ENCODE peak calls at places on chromosomes 7 and 10, in ten cellular contexts. One of them, this sample, is unnamed.

GRCh38 chr7:77315102-77315501 is 101.0 kb downstream of the GSAP start:
- DNase-seq in WERI-Rb-1: no peak
- DNase-seq in activated CD4-positive, alpha-beta T cell treated with anti-CD3 and anti-CD28 coated beads, Interleukin-2, amount 50 U/mL, for 24 hours: no peak
- DNase-seq in epithelial cell of esophagus: no peak
- DNase-seq in pons: no peak
- DNase-seq in stromal cell of bone marrow: no peak
- DNase-seq in HEK293T: no peak
- DNase-seq in non-pigmented ciliary epithelial cell: no peak
- DNase-seq in HT1080: no peak
- DNase-seq in NCI-H1417: no peak
- DNase-seq in this sample: no peak

GRCh38 chr10:132062641-132063390 is 2.9 kb upstream of the JAKMIP3 start:
- DNase-seq in epithelial cell of esophagus: no peak
- DNase-seq in NCI-H1417: no peak
- DNase-seq in WERI-Rb-1: no peak
- DNase-seq in activated CD4-positive, alpha-beta T cell treated with anti-CD3 and anti-CD28 coated beads, Interleukin-2, amount 50 U/mL, for 24 hours: no peak
- DNase-seq in HT1080: no peak
- DNase-seq in non-pigmented ciliary epithelial cell: no peak
- DNase-seq in HEK293T: no peak
- DNase-seq in pons: no peak
- DNase-seq in stromal cell of bone marrow: no peak
- DNase-seq in this sample: no peak

GRCh38 chr7:30841025-30841735 is 70.0 kb downstream of the MINDY4 start:
- DNase-seq in epithelial cell of esophagus: no peak
- DNase-seq in HEK293T: no peak
- DNase-seq in NCI-H1417: no peak
- DNase-seq in non-pigmented ciliary epithelial cell: no peak
- DNase-seq in WERI-Rb-1: no peak
- DNase-seq in stromal cell of bone marrow: no peak
- DNase-seq in pons: no peak
- DNase-seq in HT1080: no peak
- DNase-seq in activated CD4-positive, alpha-beta T cell treated with anti-CD3 and anti-CD28 coated beads, Interleukin-2, amount 50 U/mL, for 24 hours: no peak
- DNase-seq in this sample: no peak

GRCh38 chr7:94974436-94974835 is 67.0 kb downstream of the PPP1R9A start:
- DNase-seq in activated CD4-positive, alpha-beta T cell treated with anti-CD3 and anti-CD28 coated beads, Interleukin-2, amount 50 U/mL, for 24 hours: no peak
- DNase-seq in non-pigmented ciliary epithelial cell: no peak
- DNase-seq in WERI-Rb-1: no peak
- DNase-seq in pons: no peak
- DNase-seq in HT1080: no peak
- DNase-seq in epithelial cell of esophagus: no peak
- DNase-seq in HEK293T: no peak
- DNase-seq in NCI-H1417: no peak
- DNase-seq in stromal cell of bone marrow: no peak
- DNase-seq in this sample: no peak

GRCh38 chr10:30029890-30030261 is 29.5 kb downstream of the JCAD start:
- DNase-seq in non-pigmented ciliary epithelial cell: no peak
- DNase-seq in NCI-H1417: no peak
- DNase-seq in epithelial cell of esophagus: no peak
- DNase-seq in stromal cell of bone marrow: no peak
- DNase-seq in pons: no peak
- DNase-seq in WERI-Rb-1: no peak
- DNase-seq in activated CD4-positive, alpha-beta T cell treated with anti-CD3 and anti-CD28 coated beads, Interleukin-2, amount 50 U/mL, for 24 hours: no peak
- DNase-seq in HEK293T: no peak
- DNase-seq in HT1080: no peak
- DNase-seq in this sample: no peak

GRCh38 chr7:51026341-51026740 is 243.6 kb upstream of the GRB10 start:
- DNase-seq in epithelial cell of esophagus: no peak
- DNase-seq in stromal cell of bone marrow: no peak
- DNase-seq in non-pigmented ciliary epithelial cell: no peak
- DNase-seq in HT1080: no peak
- DNase-seq in WERI-Rb-1: no peak
- DNase-seq in pons: no peak
- DNase-seq in HEK293T: no peak
- DNase-seq in activated CD4-positive, alpha-beta T cell treated with anti-CD3 and anti-CD28 coated beads, Interleukin-2, amount 50 U/mL, for 24 hours: no peak
- DNase-seq in NCI-H1417: no peak
- DNase-seq in this sample: no peak

GRCh38 chr7:111987115-111987826 is 218.9 kb downstream of the DOCK4 start:
- DNase-seq in non-pigmented ciliary epithelial cell: peak
- DNase-seq in NCI-H1417: no peak
- DNase-seq in activated CD4-positive, alpha-beta T cell treated with anti-CD3 and anti-CD28 coated beads, Interleukin-2, amount 50 U/mL, for 24 hours: no peak
- DNase-seq in WERI-Rb-1: no peak
- DNase-seq in pons: peak
- DNase-seq in stromal cell of bone marrow: peak
- DNase-seq in HT1080: peak
- DNase-seq in epithelial cell of esophagus: peak
- DNase-seq in HEK293T: no peak
- DNase-seq in this sample: no peak

GRCh38 chr10:112471878-112472487 is 25.0 kb downstream of the VTI1A start:
- DNase-seq in NCI-H1417: peak
- DNase-seq in HT1080: peak
- DNase-seq in HEK293T: peak
- DNase-seq in activated CD4-positive, alpha-beta T cell treated with anti-CD3 and anti-CD28 coated beads, Interleukin-2, amount 50 U/mL, for 24 hours: no peak
- DNase-seq in pons: peak
- DNase-seq in WERI-Rb-1: no peak
- DNase-seq in epithelial cell of esophagus: peak
- DNase-seq in stromal cell of bone marrow: peak
- DNase-seq in non-pigmented ciliary epithelial cell: no peak
- DNase-seq in this sample: peak

GRCh38 chr10:481636-482035 is 207.8 kb downstream of the DIP2C start:
- DNase-seq in WERI-Rb-1: no peak
- DNase-seq in epithelial cell of esophagus: no peak
- DNase-seq in pons: no peak
- DNase-seq in HT1080: no peak
- DNase-seq in activated CD4-positive, alpha-beta T cell treated with anti-CD3 and anti-CD28 coated beads, Interleukin-2, amount 50 U/mL, for 24 hours: no peak
- DNase-seq in HEK293T: no peak
- DNase-seq in stromal cell of bone marrow: no peak
- DNase-seq in non-pigmented ciliary epithelial cell: no peak
- DNase-seq in NCI-H1417: no peak
- DNase-seq in this sample: no peak

GRCh38 chr7:100865971-100866720 is 1.0 kb upstream of the TRIP6 start:
- DNase-seq in stromal cell of bone marrow: no peak
- DNase-seq in non-pigmented ciliary epithelial cell: no peak
- DNase-seq in NCI-H1417: no peak
- DNase-seq in WERI-Rb-1: no peak
- DNase-seq in epithelial cell of esophagus: peak
- DNase-seq in HT1080: peak
- DNase-seq in activated CD4-positive, alpha-beta T cell treated with anti-CD3 and anti-CD28 coated beads, Interleukin-2, amount 50 U/mL, for 24 hours: no peak
- DNase-seq in HEK293T: no peak
- DNase-seq in pons: peak
- DNase-seq in this sample: no peak

GRCh38 chr10:19014034-19014433 is 34.6 kb upstream of the MALRD1 start:
- DNase-seq in NCI-H1417: no peak
- DNase-seq in WERI-Rb-1: no peak
- DNase-seq in HEK293T: no peak
- DNase-seq in HT1080: peak
- DNase-seq in epithelial cell of esophagus: peak
- DNase-seq in non-pigmented ciliary epithelial cell: peak
- DNase-seq in pons: no peak
- DNase-seq in activated CD4-positive, alpha-beta T cell treated with anti-CD3 and anti-CD28 coated beads, Interleukin-2, amount 50 U/mL, for 24 hours: no peak
- DNase-seq in stromal cell of bone marrow: peak
- DNase-seq in this sample: no peak

GRCh38 chr10:35487336-35488034 is 117.7 kb upstream of the GJD4 start:
- DNase-seq in NCI-H1417: no peak
- DNase-seq in activated CD4-positive, alpha-beta T cell treated with anti-CD3 and anti-CD28 coated beads, Interleukin-2, amount 50 U/mL, for 24 hours: no peak
- DNase-seq in stromal cell of bone marrow: no peak
- DNase-seq in HT1080: no peak
- DNase-seq in WERI-Rb-1: no peak
- DNase-seq in epithelial cell of esophagus: no peak
- DNase-seq in non-pigmented ciliary epithelial cell: no peak
- DNase-seq in pons: no peak
- DNase-seq in HEK293T: no peak
- DNase-seq in this sample: no peak

GRCh38 chr10:78250313-78251040 is 216.8 kb downstream of the RPS24 start:
- DNase-seq in non-pigmented ciliary epithelial cell: no peak
- DNase-seq in epithelial cell of esophagus: no peak
- DNase-seq in activated CD4-positive, alpha-beta T cell treated with anti-CD3 and anti-CD28 coated beads, Interleukin-2, amount 50 U/mL, for 24 hours: no peak
- DNase-seq in WERI-Rb-1: no peak
- DNase-seq in stromal cell of bone marrow: no peak
- DNase-seq in NCI-H1417: peak
- DNase-seq in HEK293T: no peak
- DNase-seq in pons: peak
- DNase-seq in HT1080: no peak
- DNase-seq in this sample: no peak

GRCh38 chr10:117165557-117166419 is 27.7 kb upstream of the VAX1 start:
- DNase-seq in pons: peak
- DNase-seq in stromal cell of bone marrow: no peak
- DNase-seq in non-pigmented ciliary epithelial cell: no peak
- DNase-seq in NCI-H1417: no peak
- DNase-seq in WERI-Rb-1: peak
- DNase-seq in HEK293T: peak
- DNase-seq in HT1080: peak
- DNase-seq in activated CD4-positive, alpha-beta T cell treated with anti-CD3 and anti-CD28 coated beads, Interleukin-2, amount 50 U/mL, for 24 hours: no peak
- DNase-seq in epithelial cell of esophagus: peak
- DNase-seq in this sample: peak

GRCh38 chr7:42495251-42495650 is 258.2 kb upstream of the GLI3 start:
- DNase-seq in epithelial cell of esophagus: peak
- DNase-seq in pons: no peak
- DNase-seq in HEK293T: no peak
- DNase-seq in non-pigmented ciliary epithelial cell: no peak
- DNase-seq in stromal cell of bone marrow: no peak
- DNase-seq in HT1080: no peak
- DNase-seq in activated CD4-positive, alpha-beta T cell treated with anti-CD3 and anti-CD28 coated beads, Interleukin-2, amount 50 U/mL, for 24 hours: no peak
- DNase-seq in WERI-Rb-1: no peak
- DNase-seq in NCI-H1417: no peak
- DNase-seq in this sample: no peak

GRCh38 chr10:120953897-120954296 is 102.7 kb downstream of the WDR11 start:
- DNase-seq in pons: no peak
- DNase-seq in NCI-H1417: no peak
- DNase-seq in non-pigmented ciliary epithelial cell: no peak
- DNase-seq in WERI-Rb-1: no peak
- DNase-seq in activated CD4-positive, alpha-beta T cell treated with anti-CD3 and anti-CD28 coated beads, Interleukin-2, amount 50 U/mL, for 24 hours: no peak
- DNase-seq in stromal cell of bone marrow: no peak
- DNase-seq in epithelial cell of esophagus: peak
- DNase-seq in HT1080: peak
- DNase-seq in HEK293T: no peak
- DNase-seq in this sample: no peak

GRCh38 chr10:988667-989545 is 672 bp downstream of the GTPBP4 start:
- DNase-seq in non-pigmented ciliary epithelial cell: no peak
- DNase-seq in activated CD4-positive, alpha-beta T cell treated with anti-CD3 and anti-CD28 coated beads, Interleukin-2, amount 50 U/mL, for 24 hours: peak
- DNase-seq in stromal cell of bone marrow: no peak
- DNase-seq in epithelial cell of esophagus: peak
- DNase-seq in HT1080: peak
- DNase-seq in WERI-Rb-1: no peak
- DNase-seq in NCI-H1417: no peak
- DNase-seq in pons: no peak
- DNase-seq in HEK293T: no peak
- DNase-seq in this sample: no peak

GRCh38 chr7:70569335-70569819 is 562.6 kb upstream of the GALNT17 start:
- DNase-seq in non-pigmented ciliary epithelial cell: peak
- DNase-seq in pons: no peak
- DNase-seq in HT1080: no peak
- DNase-seq in activated CD4-positive, alpha-beta T cell treated with anti-CD3 and anti-CD28 coated beads, Interleukin-2, amount 50 U/mL, for 24 hours: no peak
- DNase-seq in stromal cell of bone marrow: no peak
- DNase-seq in HEK293T: peak
- DNase-seq in NCI-H1417: peak
- DNase-seq in epithelial cell of esophagus: no peak
- DNase-seq in WERI-Rb-1: peak
- DNase-seq in this sample: no peak

GRCh38 chr7:149727541-149728476 is 45.6 kb downstream of the ZNF467 start:
- DNase-seq in NCI-H1417: no peak
- DNase-seq in WERI-Rb-1: no peak
- DNase-seq in non-pigmented ciliary epithelial cell: no peak
- DNase-seq in stromal cell of bone marrow: no peak
- DNase-seq in HEK293T: no peak
- DNase-seq in HT1080: no peak
- DNase-seq in epithelial cell of esophagus: no peak
- DNase-seq in activated CD4-positive, alpha-beta T cell treated with anti-CD3 and anti-CD28 coated beads, Interleukin-2, amount 50 U/mL, for 24 hours: no peak
- DNase-seq in pons: no peak
- DNase-seq in this sample: no peak

GRCh38 chr7:54960517-54960916 is 58.3 kb upstream of the EGFR start:
- DNase-seq in activated CD4-positive, alpha-beta T cell treated with anti-CD3 and anti-CD28 coated beads, Interleukin-2, amount 50 U/mL, for 24 hours: no peak
- DNase-seq in stromal cell of bone marrow: no peak
- DNase-seq in HT1080: peak
- DNase-seq in WERI-Rb-1: no peak
- DNase-seq in NCI-H1417: no peak
- DNase-seq in pons: no peak
- DNase-seq in epithelial cell of esophagus: peak
- DNase-seq in HEK293T: no peak
- DNase-seq in non-pigmented ciliary epithelial cell: no peak
- DNase-seq in this sample: no peak

GRCh38 chr10:124592736-124593430 is 131.3 kb downstream of the LHPP start:
- DNase-seq in WERI-Rb-1: no peak
- DNase-seq in HEK293T: no peak
- DNase-seq in pons: no peak
- DNase-seq in non-pigmented ciliary epithelial cell: no peak
- DNase-seq in HT1080: no peak
- DNase-seq in activated CD4-positive, alpha-beta T cell treated with anti-CD3 and anti-CD28 coated beads, Interleukin-2, amount 50 U/mL, for 24 hours: no peak
- DNase-seq in NCI-H1417: no peak
- DNase-seq in epithelial cell of esophagus: no peak
- DNase-seq in stromal cell of bone marrow: no peak
- DNase-seq in this sample: no peak

GRCh38 chr7:130135208-130136205 is 65.2 kb downstream of the KLHDC10 start:
- DNase-seq in HT1080: peak
- DNase-seq in epithelial cell of esophagus: no peak
- DNase-seq in NCI-H1417: no peak
- DNase-seq in pons: no peak
- DNase-seq in WERI-Rb-1: no peak
- DNase-seq in activated CD4-positive, alpha-beta T cell treated with anti-CD3 and anti-CD28 coated beads, Interleukin-2, amount 50 U/mL, for 24 hours: no peak
- DNase-seq in HEK293T: no peak
- DNase-seq in stromal cell of bone marrow: no peak
- DNase-seq in non-pigmented ciliary epithelial cell: no peak
- DNase-seq in this sample: no peak

GRCh38 chr10:130230611-130231010 is 94.4 kb downstream of the GLRX3 start:
- DNase-seq in HT1080: no peak
- DNase-seq in activated CD4-positive, alpha-beta T cell treated with anti-CD3 and anti-CD28 coated beads, Interleukin-2, amount 50 U/mL, for 24 hours: no peak
- DNase-seq in pons: no peak
- DNase-seq in stromal cell of bone marrow: no peak
- DNase-seq in epithelial cell of esophagus: no peak
- DNase-seq in WERI-Rb-1: no peak
- DNase-seq in HEK293T: no peak
- DNase-seq in non-pigmented ciliary epithelial cell: no peak
- DNase-seq in NCI-H1417: no peak
- DNase-seq in this sample: no peak

GRCh38 chr10:130748409-130749057 is 563.0 kb downstream of the TCERG1L start:
- DNase-seq in epithelial cell of esophagus: no peak
- DNase-seq in NCI-H1417: no peak
- DNase-seq in non-pigmented ciliary epithelial cell: no peak
- DNase-seq in stromal cell of bone marrow: no peak
- DNase-seq in WERI-Rb-1: no peak
- DNase-seq in activated CD4-positive, alpha-beta T cell treated with anti-CD3 and anti-CD28 coated beads, Interleukin-2, amount 50 U/mL, for 24 hours: no peak
- DNase-seq in pons: no peak
- DNase-seq in HT1080: no peak
- DNase-seq in HEK293T: no peak
- DNase-seq in this sample: no peak

GRCh38 chr10:100528885-100529472 is 692 bp downstream of the NDUFB8 start:
- DNase-seq in activated CD4-positive, alpha-beta T cell treated with anti-CD3 and anti-CD28 coated beads, Interleukin-2, amount 50 U/mL, for 24 hours: no peak
- DNase-seq in HEK293T: no peak
- DNase-seq in HT1080: no peak
- DNase-seq in NCI-H1417: no peak
- DNase-seq in WERI-Rb-1: no peak
- DNase-seq in non-pigmented ciliary epithelial cell: no peak
- DNase-seq in pons: peak
- DNase-seq in stromal cell of bone marrow: no peak
- DNase-seq in epithelial cell of esophagus: no peak
- DNase-seq in this sample: no peak